ENCODE peak calls at places on chromosomes 1 and 21, in four cellular contexts. One of them, this sample, is unnamed.
A peak's percentile ranks its signal among the peaks of the same experiment; 100 is the strongest.

GRCh38 chr1:110151175-110151715 is 951 bp downstream of the SLC6A17 start:
- DNase-seq in activated CD4-positive, alpha-beta T cell treated with anti-CD3 and anti-CD28 coated beads for 48 hours: no peak
- DNase-seq in T-helper 2 cell: no peak
- DNase-seq in DMS53: peak; percentile 56
- DNase-seq in this sample: no peak

GRCh38 chr21:29196021-29196663 is 65.7 kb downstream of the MAP3K7CL start:
- DNase-seq in T-helper 2 cell: peak; percentile 77
- DNase-seq in activated CD4-positive, alpha-beta T cell treated with anti-CD3 and anti-CD28 coated beads for 48 hours: peak; percentile 78
- DNase-seq in DMS53: peak; percentile 66
- DNase-seq in this sample: peak; percentile 33

GRCh38 chr1:168918860-168919741 is 187.4 kb upstream of the ATP1B1 start:
- DNase-seq in T-helper 2 cell: no peak
- DNase-seq in activated CD4-positive, alpha-beta T cell treated with anti-CD3 and anti-CD28 coated beads for 48 hours: no peak
- DNase-seq in DMS53: peak; percentile 22
- DNase-seq in this sample: no peak

GRCh38 chr1:35058990-35059389 is 20.2 kb upstream of the ZMYM1 start:
- DNase-seq in DMS53: no peak
- DNase-seq in activated CD4-positive, alpha-beta T cell treated with anti-CD3 and anti-CD28 coated beads for 48 hours: no peak
- DNase-seq in T-helper 2 cell: no peak
- DNase-seq in this sample: no peak

GRCh38 chr1:178465011-178465410 is 31.8 kb downstream of the CLEC20A start:
- DNase-seq in T-helper 2 cell: no peak
- DNase-seq in activated CD4-positive, alpha-beta T cell treated with anti-CD3 and anti-CD28 coated beads for 48 hours: no peak
- DNase-seq in DMS53: no peak
- DNase-seq in this sample: no peak

GRCh38 chr1:153919879-153920852 is 2.6 kb downstream of the GATAD2B start:
- DNase-seq in T-helper 2 cell: peak; percentile 67
- DNase-seq in activated CD4-positive, alpha-beta T cell treated with anti-CD3 and anti-CD28 coated beads for 48 hours: no peak
- DNase-seq in DMS53: no peak
- DNase-seq in this sample: no peak

GRCh38 chr1:191519519-191519918 is 638.7 kb upstream of the RGS18 start:
- DNase-seq in activated CD4-positive, alpha-beta T cell treated with anti-CD3 and anti-CD28 coated beads for 48 hours: no peak
- DNase-seq in T-helper 2 cell: no peak
- DNase-seq in DMS53: peak; percentile 34
- DNase-seq in this sample: no peak

GRCh38 chr21:42845296-42845965 is 33.9 kb downstream of the WDR4 start:
- DNase-seq in T-helper 2 cell: no peak
- DNase-seq in DMS53: no peak
- DNase-seq in activated CD4-positive, alpha-beta T cell treated with anti-CD3 and anti-CD28 coated beads for 48 hours: no peak
- DNase-seq in this sample: no peak

GRCh38 chr1:169368406-169368769 is 393 bp downstream of the BLZF1 start:
- DNase-seq in DMS53: peak; percentile 58
- DNase-seq in T-helper 2 cell: peak; percentile 66
- DNase-seq in activated CD4-positive, alpha-beta T cell treated with anti-CD3 and anti-CD28 coated beads for 48 hours: peak; percentile 41
- DNase-seq in this sample: no peak

GRCh38 chr21:36640260-36641244 is 58.4 kb upstream of the SIM2 start:
- DNase-seq in DMS53: no peak
- DNase-seq in activated CD4-positive, alpha-beta T cell treated with anti-CD3 and anti-CD28 coated beads for 48 hours: no peak
- DNase-seq in T-helper 2 cell: peak; percentile 40
- DNase-seq in this sample: no peak

GRCh38 chr1:68481041-68481440 is 15.8 kb downstream of the DEPDC1 start:
- DNase-seq in DMS53: no peak
- DNase-seq in activated CD4-positive, alpha-beta T cell treated with anti-CD3 and anti-CD28 coated beads for 48 hours: no peak
- DNase-seq in T-helper 2 cell: no peak
- DNase-seq in this sample: no peak

GRCh38 chr1:234495231-234495990 is 16.4 kb upstream of the TARBP1 start:
- DNase-seq in T-helper 2 cell: peak; percentile 76
- DNase-seq in activated CD4-positive, alpha-beta T cell treated with anti-CD3 and anti-CD28 coated beads for 48 hours: peak; percentile 45
- DNase-seq in DMS53: no peak
- DNase-seq in this sample: no peak

GRCh38 chr1:197902454-197903195 is at the start of gene C1orf53:
- DNase-seq in DMS53: peak; percentile 95
- DNase-seq in activated CD4-positive, alpha-beta T cell treated with anti-CD3 and anti-CD28 coated beads for 48 hours: peak; percentile 83
- DNase-seq in T-helper 2 cell: peak; percentile 91
- DNase-seq in this sample: peak; percentile 57

GRCh38 chr1:108017698-108018097 is 52.7 kb upstream of the VAV3 start:
- DNase-seq in activated CD4-positive, alpha-beta T cell treated with anti-CD3 and anti-CD28 coated beads for 48 hours: no peak
- DNase-seq in DMS53: peak; percentile 40
- DNase-seq in T-helper 2 cell: no peak
- DNase-seq in this sample: no peak

GRCh38 chr1:227759345-227760300 is 24.4 kb downstream of the SNAP47 start:
- DNase-seq in DMS53: peak; percentile 83
- DNase-seq in activated CD4-positive, alpha-beta T cell treated with anti-CD3 and anti-CD28 coated beads for 48 hours: no peak
- DNase-seq in T-helper 2 cell: peak; percentile 70
- DNase-seq in this sample: no peak

GRCh38 chr1:10513199-10513598 is 38.4 kb downstream of the PEX14 start:
- DNase-seq in DMS53: no peak
- DNase-seq in activated CD4-positive, alpha-beta T cell treated with anti-CD3 and anti-CD28 coated beads for 48 hours: no peak
- DNase-seq in T-helper 2 cell: peak; percentile 60
- DNase-seq in this sample: no peak

GRCh38 chr1:92356956-92357355 is 58.1 kb downstream of the RPAP2 start:
- DNase-seq in activated CD4-positive, alpha-beta T cell treated with anti-CD3 and anti-CD28 coated beads for 48 hours: no peak
- DNase-seq in DMS53: no peak
- DNase-seq in T-helper 2 cell: peak; percentile 10
- DNase-seq in this sample: no peak

GRCh38 chr1:162145966-162146696 is 76.6 kb downstream of the NOS1AP start:
- DNase-seq in activated CD4-positive, alpha-beta T cell treated with anti-CD3 and anti-CD28 coated beads for 48 hours: no peak
- DNase-seq in T-helper 2 cell: no peak
- DNase-seq in DMS53: no peak
- DNase-seq in this sample: no peak

GRCh38 chr1:226978350-226979114 is 38.4 kb downstream of the COQ8A start:
- DNase-seq in activated CD4-positive, alpha-beta T cell treated with anti-CD3 and anti-CD28 coated beads for 48 hours: no peak
- DNase-seq in T-helper 2 cell: no peak
- DNase-seq in DMS53: no peak
- DNase-seq in this sample: no peak

GRCh38 chr21:40754466-40754865 is 92.5 kb downstream of the DSCAM start:
- DNase-seq in activated CD4-positive, alpha-beta T cell treated with anti-CD3 and anti-CD28 coated beads for 48 hours: no peak
- DNase-seq in DMS53: no peak
- DNase-seq in T-helper 2 cell: no peak
- DNase-seq in this sample: no peak

GRCh38 chr1:24027838-24028468 is 47.8 kb upstream of the SRSF10 start:
- DNase-seq in activated CD4-positive, alpha-beta T cell treated with anti-CD3 and anti-CD28 coated beads for 48 hours: no peak
- DNase-seq in T-helper 2 cell: peak; percentile 31
- DNase-seq in DMS53: peak; percentile 57
- DNase-seq in this sample: no peak

GRCh38 chr21:36718951-36719501 is 20.1 kb downstream of the SIM2 start:
- DNase-seq in T-helper 2 cell: no peak
- DNase-seq in DMS53: no peak
- DNase-seq in activated CD4-positive, alpha-beta T cell treated with anti-CD3 and anti-CD28 coated beads for 48 hours: no peak
- DNase-seq in this sample: no peak

GRCh38 chr1:182169203-182169602 is 107.7 kb upstream of the ZNF648 start:
- DNase-seq in activated CD4-positive, alpha-beta T cell treated with anti-CD3 and anti-CD28 coated beads for 48 hours: no peak
- DNase-seq in T-helper 2 cell: no peak
- DNase-seq in DMS53: no peak
- DNase-seq in this sample: no peak

GRCh38 chr1:230189276-230190183 is 122.5 kb downstream of the GALNT2 start:
- DNase-seq in activated CD4-positive, alpha-beta T cell treated with anti-CD3 and anti-CD28 coated beads for 48 hours: no peak
- DNase-seq in T-helper 2 cell: no peak
- DNase-seq in DMS53: peak; percentile 97
- DNase-seq in this sample: no peak

GRCh38 chr1:46285730-46286477 is 17.5 kb downstream of the LRRC41 start:
- DNase-seq in DMS53: peak; percentile 98
- DNase-seq in activated CD4-positive, alpha-beta T cell treated with anti-CD3 and anti-CD28 coated beads for 48 hours: peak; percentile 66
- DNase-seq in T-helper 2 cell: peak; percentile 58
- DNase-seq in this sample: no peak

GRCh38 chr1:119986007-119986497 is 83.4 kb downstream of the NOTCH2 start:
- DNase-seq in activated CD4-positive, alpha-beta T cell treated with anti-CD3 and anti-CD28 coated beads for 48 hours: no peak
- DNase-seq in T-helper 2 cell: no peak
- DNase-seq in DMS53: no peak
- DNase-seq in this sample: no peak

GRCh38 chr1:6170116-6170741 is 9.9 kb downstream of the CHD5 start:
- DNase-seq in activated CD4-positive, alpha-beta T cell treated with anti-CD3 and anti-CD28 coated beads for 48 hours: no peak
- DNase-seq in T-helper 2 cell: no peak
- DNase-seq in DMS53: no peak
- DNase-seq in this sample: no peak

GRCh38 chr1:160550572-160551034 is 27.5 kb upstream of the SLAMF6 start:
- DNase-seq in T-helper 2 cell: peak; percentile 70
- DNase-seq in activated CD4-positive, alpha-beta T cell treated with anti-CD3 and anti-CD28 coated beads for 48 hours: peak; percentile 80
- DNase-seq in DMS53: peak; percentile 41
- DNase-seq in this sample: peak; percentile 23

GRCh38 chr21:42621166-42621827 is 32.1 kb upstream of the PDE9A start:
- DNase-seq in DMS53: no peak
- DNase-seq in activated CD4-positive, alpha-beta T cell treated with anti-CD3 and anti-CD28 coated beads for 48 hours: no peak
- DNase-seq in T-helper 2 cell: no peak
- DNase-seq in this sample: no peak

GRCh38 chr1:3651939-3652537 is at the start of gene TP73:
- DNase-seq in T-helper 2 cell: no peak
- DNase-seq in DMS53: peak; percentile 76
- DNase-seq in activated CD4-positive, alpha-beta T cell treated with anti-CD3 and anti-CD28 coated beads for 48 hours: no peak
- DNase-seq in this sample: no peak